ENCODE peak calls at places on chromosomes 12 and 14, in five cellular contexts. J, I, H, C and B are unnamed samples.

GRCh38 chr14:91390165-91390778 is 27.3 kb downstream of the CCDC88C start:
- DNase-seq in I (no peak), C (no peak), H (no peak), J (no peak), B (no peak)

GRCh38 chr14:90522585-90523191 is 125.9 kb downstream of the CALM1 start:
- DNase-seq in H (no peak), J (no peak), I (peak; percentile 81), C (no peak), B (no peak)

GRCh38 chr12:15701212-15701611 is 88.0 kb downstream of the EPS8 start:
- DNase-seq in H (no peak), I (no peak), C (no peak), J (no peak), B (no peak)

GRCh38 chr14:101398011-101398410 is 163.3 kb upstream of the DIO3 start:
- DNase-seq in J (no peak), H (no peak), C (no peak), I (no peak), B (no peak)

GRCh38 chr14:105883066-105884005 is 357.0 kb downstream of the TMEM121 start:
- DNase-seq in H (no peak), C (peak; percentile 5), J (no peak), I (no peak), B (peak; percentile 53)

GRCh38 chr14:95320076-95320895 is 578 bp upstream of the CLMN start:
- DNase-seq in I (peak; percentile 40), C (no peak), J (no peak), H (peak; percentile 29), B (no peak)

GRCh38 chr12:8014836-8015235 is 17.7 kb upstream of the FOXJ2 start:
- DNase-seq in I (no peak), J (no peak), C (no peak), H (no peak), B (no peak)

GRCh38 chr12:53055471-53056266 is 5.8 kb downstream of the TNS2 start:
- DNase-seq in J (no peak), H (no peak), C (peak; percentile 11), I (peak; percentile 17), B (peak; percentile 62)

GRCh38 chr12:57726151-57726883 is 12.2 kb downstream of the AGAP2 start:
- DNase-seq in H (no peak), I (peak; percentile 72), C (no peak), J (peak; percentile 97), B (peak; percentile 83)

GRCh38 chr12:95545731-95546490 is 5.4 kb downstream of the USP44 start:
- DNase-seq in H (no peak), J (no peak), I (no peak), C (no peak), B (no peak)

GRCh38 chr12:116624516-116624915 is 65.3 kb downstream of the MAP1LC3B2 start:
- DNase-seq in H (no peak), J (no peak), C (no peak), I (no peak), B (no peak)

GRCh38 chr14:68172664-68173063 is 353.1 kb downstream of the RAD51B start:
- DNase-seq in J (no peak), H (no peak), I (no peak), C (no peak), B (no peak)

GRCh38 chr14:39739796-39740195 is 307.6 kb upstream of the FBXO33 start:
- DNase-seq in H (no peak), J (no peak), I (no peak), C (no peak), B (no peak)

GRCh38 chr14:67630186-67630585 is 10.5 kb downstream of the ARG2 start:
- DNase-seq in H (no peak), I (no peak), C (no peak), J (no peak), B (no peak)

GRCh38 chr14:102510616-102511520 is 1.3 kb upstream of the ANKRD9 start:
- DNase-seq in J (no peak), H (peak; percentile 52), I (no peak), C (no peak), B (no peak)

GRCh38 chr14:50031534-50032313 is 84.6 kb downstream of the VCPKMT start:
- DNase-seq in H (no peak), I (no peak), J (no peak), C (no peak), B (no peak)

GRCh38 chr12:8823565-8824300 is 1.3 kb downstream of the A2ML1 start:
- DNase-seq in J (no peak), C (no peak), I (no peak), H (peak; percentile 66), B (no peak)

GRCh38 chr12:130859128-130859527 is 12.7 kb upstream of the RAN start:
- DNase-seq in H (no peak), I (no peak), C (no peak), J (no peak), B (no peak)

GRCh38 chr14:58152569-58152857 is 500 bp upstream of the ARMH4 start:
- DNase-seq in C (no peak), J (no peak), I (no peak), H (no peak), B (no peak)

GRCh38 chr14:92382677-92383076 is 59.7 kb downstream of the SLC24A4 start:
- DNase-seq in H (peak; percentile 19), I (no peak), J (peak; percentile 61), C (no peak), B (no peak)

GRCh38 chr14:64053694-64054669 is 201.2 kb downstream of the SYNE2 start:
- DNase-seq in H (no peak), I (no peak), C (no peak), J (no peak), B (no peak)

GRCh38 chr14:45891417-45892080 is 638.5 kb upstream of the MIS18BP1 start:
- DNase-seq in J (no peak), H (no peak), C (no peak), I (no peak), B (no peak)

GRCh38 chr14:32224731-32225377 is 21.8 kb upstream of the RNU6-8 start:
- DNase-seq in I (no peak), C (no peak), J (no peak), H (peak; percentile 37), B (no peak)

GRCh38 chr12:130878193-130879185 is 6.6 kb downstream of the RAN start:
- DNase-seq in C (no peak), J (no peak), I (no peak), H (peak; percentile 51), B (no peak)

GRCh38 chr14:104601786-104602185 is 2.8 kb downstream of the TMEM179 start:
- DNase-seq in I (no peak), H (no peak), C (no peak), J (peak; percentile 39), B (no peak)

GRCh38 chr14:100610511-100611217 is 23.4 kb upstream of the BEGAIN start:
- DNase-seq in C (no peak), J (no peak), I (no peak), H (no peak), B (no peak)

GRCh38 chr12:67650528-67651379 is 2.2 kb downstream of the DYRK2 start:
- DNase-seq in I (no peak), C (no peak), H (peak; percentile 67), J (peak; percentile 15), B (no peak)

GRCh38 chr12:401235-402126 is at the start of gene CCDC77:
- DNase-seq in H (peak; percentile 97), C (peak; percentile 78), J (peak; percentile 21), I (peak; percentile 88), B (peak; percentile 93)

GRCh38 chr14:59303216-59303615 is 114.7 kb downstream of the DAAM1 start:
- DNase-seq in H (no peak), J (no peak), C (no peak), I (peak; percentile 32), B (no peak)

GRCh38 chr12:5872745-5873144 is 72.3 kb downstream of the ANO2 start:
- DNase-seq in J (no peak), I (no peak), H (peak; percentile 37), C (no peak), B (no peak)

GRCh38 chr12:30967026-30967425 is 40.5 kb downstream of the TSPAN11 start:
- DNase-seq in H (no peak), I (no peak), J (no peak), C (no peak), B (no peak)